ENCODE peak calls at places on chromosomes 2 and 18, in ten cellular contexts. I, W, M, X, T, Z, Y, F, J and H are unnamed samples.
A peak's percentile ranks its signal among the peaks of the same experiment; 100 is the strongest.

GRCh38 chr18:28267878-28268625 is 91.1 kb upstream of the CDH2 start:
- DNase-seq in I (no peak), W (no peak), M (peak; percentile 39), X (no peak), T (no peak), Z (no peak), Y (peak; percentile 62), F (no peak), J (no peak), H (no peak)

GRCh38 chr2:127680706-127681287 is 5.5 kb upstream of the LIMS2 start:
- DNase-seq in I (no peak), W (no peak), M (no peak), X (no peak), T (no peak), Z (no peak), Y (no peak), F (no peak), J (no peak), H (no peak)

GRCh38 chr18:6376433-6377229 is 38.1 kb downstream of the L3MBTL4 start:
- DNase-seq in I (no peak), W (no peak), M (no peak), X (no peak), T (no peak), Z (no peak), Y (no peak), F (no peak), J (no peak), H (no peak)

GRCh38 chr2:160932960-160933359 is 227.3 kb upstream of the TANK start:
- DNase-seq in I (no peak), W (no peak), M (no peak), X (no peak), T (peak; percentile 90), Z (no peak), Y (no peak), F (no peak), J (peak; percentile 33), H (no peak)

GRCh38 chr18:60555629-60556028 is 183.1 kb upstream of the MC4R start:
- DNase-seq in I (no peak), W (no peak), M (no peak), X (no peak), T (no peak), Z (no peak), Y (no peak), F (no peak), J (no peak), H (no peak)

GRCh38 chr2:233409286-233409991 is 55.1 kb downstream of the DGKD start:
- DNase-seq in I (no peak), W (no peak), M (no peak), X (no peak), T (peak; percentile 39), Z (no peak), Y (no peak), F (no peak), J (no peak), H (no peak)

GRCh38 chr18:48340502-48340901 is 68.7 kb downstream of the ZBTB7C start:
- DNase-seq in I (no peak), W (no peak), M (no peak), X (no peak), T (no peak), Z (no peak), Y (no peak), F (no peak), J (no peak), H (no peak)

GRCh38 chr2:239187464-239188253 is 213.2 kb downstream of the HDAC4 start:
- DNase-seq in I (no peak), W (peak; percentile 43), M (no peak), X (peak; percentile 39), T (no peak), Z (no peak), Y (no peak), F (no peak), J (no peak), H (no peak)

GRCh38 chr2:201483337-201483736 is 31.8 kb downstream of the STRADB start:
- DNase-seq in I (no peak), W (no peak), M (no peak), X (no peak), T (no peak), Z (no peak), Y (no peak), F (no peak), J (no peak), H (no peak)

GRCh38 chr2:120703330-120703994 is 32.2 kb upstream of the GLI2 start:
- DNase-seq in I (no peak), W (no peak), M (peak; percentile 54), X (no peak), T (peak; percentile 29), Z (no peak), Y (peak; percentile 70), F (no peak), J (no peak), H (no peak)

GRCh38 chr2:47195149-47195548 is 40.0 kb upstream of the STPG4 start:
- DNase-seq in I (no peak), W (no peak), M (no peak), X (no peak), T (peak; percentile 41), Z (no peak), Y (peak; percentile 43), F (no peak), J (no peak), H (no peak)

GRCh38 chr2:240244543-240244942 is 104.1 kb upstream of the OTOS start:
- DNase-seq in I (peak; percentile 77), W (no peak), M (no peak), X (peak; percentile 65), T (no peak), Z (no peak), Y (no peak), F (no peak), J (no peak), H (no peak)

GRCh38 chr2:240247241-240247867 is 106.9 kb upstream of the OTOS start:
- DNase-seq in I (no peak), W (no peak), M (no peak), X (no peak), T (no peak), Z (no peak), Y (no peak), F (no peak), J (no peak), H (no peak)

GRCh38 chr2:240246173-240246820 is 105.8 kb upstream of the OTOS start:
- DNase-seq in I (no peak), W (peak; percentile 68), M (no peak), X (peak; percentile 60), T (no peak), Z (no peak), Y (no peak), F (no peak), J (no peak), H (no peak)

GRCh38 chr2:240245184-240245583 is 104.7 kb upstream of the OTOS start:
- DNase-seq in I (no peak), W (no peak), M (no peak), X (no peak), T (no peak), Z (no peak), Y (no peak), F (no peak), J (no peak), H (no peak)

DNA sequence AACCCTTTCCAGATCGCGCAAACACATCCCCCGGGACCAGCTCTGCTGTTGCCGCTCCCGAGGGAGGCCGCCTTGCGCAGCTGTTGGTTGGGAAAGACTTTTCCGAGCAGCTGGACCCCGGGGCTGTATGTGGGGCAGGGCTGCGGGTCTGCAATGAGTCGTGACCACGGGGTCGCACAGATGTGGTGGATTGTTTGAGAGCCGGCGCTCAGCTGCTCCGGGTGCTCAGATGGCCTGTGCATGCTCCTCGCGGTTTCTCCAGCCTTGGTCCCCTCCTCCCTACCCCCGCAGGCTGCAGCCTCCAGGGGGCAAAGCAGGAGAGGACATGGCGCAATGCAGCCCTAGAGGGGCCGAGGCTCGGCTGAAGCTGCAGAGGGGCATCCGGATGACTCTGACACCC is 105.2 kb upstream of the OTOS start:
- DNase-seq in I (peak; percentile 89), W (peak; percentile 80), M (peak; percentile 68), X (peak; percentile 93), T (peak; percentile 60), Z (peak; percentile 88), Y (no peak), F (no peak), J (no peak), H (no peak)
- H3K4me3 ChIP-seq in I (no peak overlapping the region), W (peak overlapping the region; percentile 19), M (no peak overlapping the region), X (no peak overlapping the region), T (no peak overlapping the region), Z (no peak overlapping the region), Y (no peak overlapping the region), F (no peak overlapping the region), J (no peak overlapping the region), H (no peak overlapping the region)

GRCh38 chr2:84947010-84947593 is 23.9 kb upstream of the KCMF1 start:
- DNase-seq in I (no peak), W (no peak), M (no peak), X (no peak), T (no peak), Z (no peak), Y (no peak), F (no peak), J (no peak), H (no peak)
- H3K4me3 ChIP-seq in I (no peak overlapping the region), W (no peak overlapping the region), M (no peak overlapping the region), X (no peak overlapping the region), T (no peak overlapping the region), Z (no peak overlapping the region), Y (no peak overlapping the region), F (peak overlapping the region; percentile 43), J (no peak overlapping the region), H (peak overlapping the region; percentile 43)

GRCh38 chr2:11498543-11499034 is 32.6 kb upstream of the E2F6 start:
- DNase-seq in I (peak; percentile 96), W (no peak), M (peak; percentile 5), X (no peak), T (no peak), Z (peak; percentile 90), Y (no peak), F (peak; percentile 78), J (no peak), H (peak; percentile 61)
- H3K4me3 ChIP-seq in I (peak overlapping the region; percentile 8), W (no peak overlapping the region), M (no peak overlapping the region), X (peak overlapping the region; percentile 13), T (no peak overlapping the region), Z (no peak overlapping the region), Y (no peak overlapping the region), F (no peak overlapping the region), J (no peak overlapping the region), H (no peak overlapping the region)

GRCh38 chr2:148814853-148815419 is 60.1 kb upstream of the KIF5C start:
- DNase-seq in I (no peak), W (no peak), M (no peak), X (no peak), T (peak; percentile 34), Z (no peak), Y (peak; percentile 20), F (no peak), J (no peak), H (no peak)

GRCh38 chr2:148812306-148812705 is 62.7 kb upstream of the KIF5C start:
- DNase-seq in I (no peak), W (no peak), M (peak; percentile 43), X (peak; percentile 93), T (peak; percentile 49), Z (peak; percentile 73), Y (peak; percentile 58), F (no peak), J (no peak), H (no peak)

GRCh38 chr2:148816176-148816575 is 58.9 kb upstream of the KIF5C start:
- DNase-seq in I (no peak), W (no peak), M (no peak), X (no peak), T (no peak), Z (no peak), Y (no peak), F (no peak), J (no peak), H (no peak)

GRCh38 chr2:148814143-148814852 is 60.7 kb upstream of the KIF5C start:
- DNase-seq in I (no peak), W (no peak), M (peak; percentile 21), X (no peak), T (peak; percentile 48), Z (no peak), Y (peak; percentile 63), F (peak; percentile 17), J (peak; percentile 18), H (no peak)

GRCh38 chr2:148813603-148814065 is 61.4 kb upstream of the KIF5C start:
- DNase-seq in I (no peak), W (no peak), M (no peak), X (no peak), T (no peak), Z (no peak), Y (no peak), F (peak; percentile 75), J (no peak), H (peak; percentile 70)
- H3K4me3 ChIP-seq in I (no peak overlapping the region), W (no peak overlapping the region), M (no peak overlapping the region), X (no peak overlapping the region), T (no peak overlapping the region), Z (no peak overlapping the region), Y (no peak overlapping the region), F (no peak overlapping the region), J (no peak overlapping the region), H (peak overlapping the region; percentile 15)